ENCODE peak calls at places on chromosomes 6 and 20, in nine cellular contexts. Q, F, H, M, W, A, N, C and K are unnamed samples.

GRCh38 chr20:43397147-43397546 is 60.5 kb upstream of the SRSF6 start:
- DNase-seq in Q (no peak), F (no peak), H (no peak), M (no peak), W (no peak), A (no peak), N (no peak), C (no peak), K (no peak)

GRCh38 chr6:11575408-11576033 is 38.0 kb downstream of the TMEM170B start:
- DNase-seq in Q (no peak), F (peak; percentile 85), H (peak; percentile 51), M (no peak), W (peak; percentile 51), A (no peak), N (peak; percentile 78), C (peak; percentile 59), K (no peak)

GRCh38 chr20:59850018-59850641 is 83.3 kb downstream of the SYCP2 start:
- DNase-seq in Q (no peak), F (peak; percentile 5), H (no peak), M (no peak), W (peak; percentile 25), A (no peak), N (no peak), C (peak; percentile 71), K (no peak)

GRCh38 chr6:37097335-37097734 is 72.6 kb upstream of the PIM1 start:
- DNase-seq in Q (no peak), F (no peak), H (no peak), M (no peak), W (no peak), A (no peak), N (no peak), C (no peak), K (no peak)

GRCh38 chr6:45566882-45567281 is 189.1 kb upstream of the SUPT3H start:
- DNase-seq in Q (no peak), F (peak; percentile 23), H (no peak), M (no peak), W (no peak), A (no peak), N (no peak), C (no peak), K (no peak)

GRCh38 chr20:50788045-50788867 is 6.6 kb upstream of the BCAS4 start:
- DNase-seq in Q (no peak), F (no peak), H (peak; percentile 28), M (no peak), W (peak; percentile 88), A (no peak), N (peak; percentile 45), C (peak; percentile 73), K (no peak)

GRCh38 chr6:139308284-139308916 is 16.6 kb upstream of the TXLNB start:
- DNase-seq in Q (no peak), F (no peak), H (no peak), M (no peak), W (no peak), A (no peak), N (peak; percentile 7), C (no peak), K (no peak)

GRCh38 chr20:37680420-37680819 is 13.4 kb upstream of the CTNNBL1 start:
- DNase-seq in Q (no peak), F (peak; percentile 67), H (no peak), M (no peak), W (no peak), A (no peak), N (peak; percentile 15), C (no peak), K (no peak)

DNA sequence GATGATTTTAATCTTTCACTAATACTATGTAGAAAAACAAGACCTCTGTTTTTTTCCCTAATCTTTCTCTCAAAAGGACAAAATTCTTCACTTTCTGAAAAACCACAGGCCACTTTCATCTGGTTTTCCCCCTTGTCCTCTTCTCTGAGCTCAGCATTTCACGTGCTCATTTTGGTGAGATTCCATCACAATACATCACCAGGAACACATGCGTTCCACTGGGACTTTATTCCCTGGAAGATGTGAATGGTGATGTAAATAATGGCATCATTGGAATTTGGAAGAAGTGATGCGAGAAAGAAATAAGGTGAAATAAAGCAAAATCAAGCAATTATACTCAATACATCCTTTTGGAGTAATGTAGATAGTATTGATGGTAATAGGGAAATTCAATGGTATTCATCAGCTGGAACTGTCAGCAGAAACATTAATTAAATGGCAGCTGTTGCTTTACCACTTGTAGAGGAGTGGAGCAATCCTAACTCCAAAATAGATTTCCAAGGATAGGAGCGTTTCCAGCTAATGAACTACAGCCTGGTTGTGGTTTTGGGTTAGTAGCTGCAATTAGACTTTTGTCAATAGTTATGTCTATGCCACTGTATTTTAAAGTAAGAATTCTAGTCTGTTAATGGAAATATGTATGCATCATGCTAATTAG is 11.5 kb downstream of the FILIP1 start:
- DNase-seq in Q (no peak), F (peak; percentile 81), H (no peak), M (no peak), W (no peak), A (no peak), N (peak; percentile 64), C (no peak), K (no peak)
- H3K27ac ChIP-seq in Q (peak overlapping the region; percentile 51), F (no peak overlapping the region), H (no peak overlapping the region), M (no peak overlapping the region), W (no peak overlapping the region), A (no peak overlapping the region), N (no peak overlapping the region), C (no peak overlapping the region), K (no peak overlapping the region)

GRCh38 chr6:111607279-111607678 is 1.6 kb upstream of the TRAF3IP2 start:
- DNase-seq in Q (no peak), F (no peak), H (no peak), M (no peak), W (no peak), A (no peak), N (no peak), C (no peak), K (no peak)

GRCh38 chr6:111610548-111611172 is 5.0 kb upstream of the TRAF3IP2 start:
- DNase-seq in Q (no peak), F (no peak), H (no peak), M (no peak), W (no peak), A (no peak), N (no peak), C (no peak), K (no peak)

GRCh38 chr6:111606620-111607115 is 990 bp upstream of the TRAF3IP2 start:
- DNase-seq in Q (no peak), F (peak; percentile 43), H (no peak), M (no peak), W (no peak), A (no peak), N (no peak), C (no peak), K (no peak)

GRCh38 chr6:111612379-111612778 is 6.7 kb upstream of the TRAF3IP2 start:
- DNase-seq in Q (no peak), F (no peak), H (no peak), M (no peak), W (no peak), A (no peak), N (no peak), C (no peak), K (no peak)

GRCh38 chr6:111609827-111610526 is 4.3 kb upstream of the TRAF3IP2 start:
- DNase-seq in Q (no peak), F (no peak), H (no peak), M (no peak), W (no peak), A (no peak), N (no peak), C (no peak), K (no peak)
- H3K27ac ChIP-seq in Q (no peak overlapping the region), F (no peak overlapping the region), H (no peak overlapping the region), M (no peak overlapping the region), W (peak overlapping the region; percentile 17), A (no peak overlapping the region), N (no peak overlapping the region), C (no peak overlapping the region), K (no peak overlapping the region)

DNA sequence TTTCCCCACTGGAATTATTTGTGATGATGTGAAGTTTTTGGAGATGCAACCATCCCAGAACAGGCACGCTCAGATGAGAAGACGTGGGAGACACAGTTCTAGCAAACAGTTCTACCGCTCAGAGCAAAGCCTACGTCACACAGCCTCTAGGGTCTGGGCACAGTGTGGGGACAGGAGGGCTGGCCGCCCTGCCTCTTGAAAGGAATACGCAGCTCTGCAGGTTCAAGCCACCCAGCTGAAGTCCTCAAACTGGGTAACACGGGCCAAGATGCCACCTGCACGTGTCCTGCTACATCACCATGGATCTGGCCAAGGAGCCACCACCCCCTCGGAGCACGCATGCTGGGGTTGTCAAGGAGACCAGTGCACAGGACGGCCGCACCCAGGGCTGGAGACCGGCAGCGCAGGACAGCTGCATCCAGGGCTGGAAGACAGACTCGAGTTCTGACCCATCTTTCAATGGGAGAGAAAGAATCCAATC is 75.0 kb downstream of the NOL4L start:
- DNase-seq in Q (no peak), F (no peak), H (no peak), M (no peak), W (no peak), A (peak; percentile 72), N (no peak), C (no peak), K (no peak)
- H3K27ac ChIP-seq in Q (no peak overlapping the region), F (no peak overlapping the region), H (peak overlapping the region; percentile 50), M (no peak overlapping the region), W (no peak overlapping the region), A (no peak overlapping the region), N (no peak overlapping the region), C (no peak overlapping the region), K (peak overlapping the region; percentile 63)

GRCh38 chr6:146244630-146245143 is 215.8 kb downstream of the GRM1 start:
- DNase-seq in Q (no peak), F (no peak), H (no peak), M (no peak), W (no peak), A (no peak), N (no peak), C (no peak), K (no peak)
- H3K27ac ChIP-seq in Q (no peak overlapping the region), F (no peak overlapping the region), H (no peak overlapping the region), M (no peak overlapping the region), W (no peak overlapping the region), A (no peak overlapping the region), N (no peak overlapping the region), C (no peak overlapping the region), K (no peak overlapping the region)

GRCh38 chr6:44271914-44272313 is 1.7 kb downstream of the TMEM151B start:
- DNase-seq in Q (no peak), F (no peak), H (no peak), M (no peak), W (no peak), A (peak; percentile 7), N (no peak), C (no peak), K (no peak)
- H3K27ac ChIP-seq in Q (no peak overlapping the region), F (no peak overlapping the region), H (no peak overlapping the region), M (no peak overlapping the region), W (no peak overlapping the region), A (no peak overlapping the region), N (no peak overlapping the region), C (no peak overlapping the region), K (no peak overlapping the region)

GRCh38 chr20:44552039-44552438 is 30.2 kb upstream of the SERINC3 start:
- DNase-seq in Q (no peak), F (no peak), H (no peak), M (no peak), W (no peak), A (no peak), N (no peak), C (no peak), K (no peak)
- H3K27ac ChIP-seq in Q (peak overlapping the region; percentile 2), F (no peak overlapping the region), H (no peak overlapping the region), M (no peak overlapping the region), W (no peak overlapping the region), A (no peak overlapping the region), N (no peak overlapping the region), C (no peak overlapping the region), K (no peak overlapping the region)